ENCODE peak calls at places on chromosomes 2 and 18, in four cellular contexts. P is sigmoid colon, Y is ovary, V is breast epithelium. I is an unnamed sample.

GRCh38 chr2:215425021-215425782 is 10.7 kb downstream of the FN1 start:
- DNase-seq in Y (no peak), V (no peak), P (no peak), I (no peak)

GRCh38 chr2:153386481-153386891 is 92.1 kb downstream of the RPRM start:
- DNase-seq in P (no peak), V (no peak), Y (no peak), I (no peak)

GRCh38 chr18:8816805-8817204 is 111.4 kb downstream of the MTCL1 start:
- DNase-seq in V (no peak), P (no peak), Y (no peak), I (no peak)

GRCh38 chr2:126370208-126370607 is 285.8 kb upstream of the GYPC start:
- DNase-seq in V (no peak), Y (no peak), P (no peak), I (no peak)

GRCh38 chr18:12621737-12622306 is 36.1 kb downstream of the SPIRE1 start:
- DNase-seq in V (no peak), P (no peak), Y (no peak), I (no peak)

GRCh38 chr2:202609381-202610145 is 25.2 kb upstream of the FAM117B start:
- DNase-seq in Y (no peak), V (no peak), P (no peak), I (no peak)

GRCh38 chr2:18436408-18437077 is 123.9 kb downstream of the RDH14 start:
- DNase-seq in Y (no peak), P (no peak), V (no peak), I (no peak)

GRCh38 chr2:46315103-46315890 is 18.1 kb downstream of the EPAS1 start:
- DNase-seq in Y (peak; percentile 90), P (peak; percentile 95), V (peak; percentile 91), I (peak; percentile 90)

GRCh38 chr18:54742654-54743053 is 85.6 kb upstream of the RAB27B start:
- DNase-seq in P (peak; percentile 80), Y (peak; percentile 67), V (peak; percentile 38), I (no peak)

GRCh38 chr18:50131591-50131990 is 63.4 kb downstream of the MYO5B start:
- DNase-seq in V (no peak), P (no peak), Y (no peak), I (no peak)

GRCh38 chr2:214242797-214243196 is 168.1 kb upstream of the VWC2L start:
- DNase-seq in P (no peak), V (no peak), Y (no peak), I (no peak)

GRCh38 chr2:187466129-187466792 is 18.2 kb upstream of the CALCRL start:
- DNase-seq in P (no peak), V (no peak), Y (no peak), I (no peak)

GRCh38 chr2:8535821-8536685 is 145.8 kb upstream of the ID2 start:
- DNase-seq in V (no peak), P (peak; percentile 66), Y (no peak), I (peak; percentile 57)

GRCh38 chr2:239378021-239378917 is 22.6 kb downstream of the HDAC4 start:
- DNase-seq in Y (no peak), V (no peak), P (peak; percentile 64), I (peak; percentile 79)

GRCh38 chr2:42840141-42840540 is 47.8 kb upstream of the HAAO start:
- DNase-seq in Y (peak; percentile 15), V (no peak), P (no peak), I (peak; percentile 19)

GRCh38 chr18:75828379-75828778 is 400.9 kb upstream of the SMIM21 start:
- DNase-seq in Y (no peak), P (no peak), V (no peak), I (no peak)

GRCh38 chr2:113167115-113167932 is 6.4 kb upstream of the PSD4 start:
- DNase-seq in Y (no peak), V (no peak), P (no peak), I (no peak)
- TF ChIP-seq POLR2A in Y (no peak), V (no peak), P (no peak), I (no peak)

GRCh38 chr2:48512586-48512985 is 17.4 kb upstream of the STON1 start:
- DNase-seq in Y (no peak), V (no peak), P (no peak), I (no peak)

GRCh38 chr2:48508461-48509124 is 21.4 kb upstream of the STON1 start:
- DNase-seq in Y (no peak), P (no peak), V (no peak), I (no peak)

GRCh38 chr2:48510329-48510728 is 19.6 kb upstream of the STON1 start:
- DNase-seq in Y (no peak), P (no peak), V (no peak), I (no peak)

GRCh38 chr2:48514591-48514990 is 15.4 kb upstream of the STON1 start:
- DNase-seq in P (no peak), V (no peak), Y (peak; percentile 45), I (no peak)

DNA sequence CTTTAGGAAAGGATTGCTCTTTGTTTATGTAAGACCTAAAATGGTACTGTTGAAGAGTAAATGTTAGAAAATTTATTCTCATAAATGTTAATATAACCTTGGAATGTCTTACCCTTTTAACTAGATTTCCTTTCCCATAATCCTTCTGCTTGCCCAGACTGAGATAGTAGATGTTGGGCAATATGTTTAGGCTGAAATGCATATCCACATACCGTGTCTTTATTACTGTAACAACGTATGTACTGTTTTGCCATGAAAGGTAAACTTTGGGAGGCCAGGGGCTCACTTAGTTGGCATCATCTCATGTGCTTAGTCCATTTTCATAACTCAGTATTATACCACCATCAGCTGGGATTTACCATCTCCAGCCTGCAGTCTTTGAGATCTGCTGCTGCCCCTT is 17.9 kb upstream of the STON1 start:
- DNase-seq in V (no peak), Y (no peak), P (no peak), I (no peak)
- H3K36me3 ChIP-seq in V (peaks cover 3% of the 10 kb centered on the region), Y (no peaks in the 10 kb centered on the region), P (peaks cover 10% of the 10 kb centered on the region), I (peaks cover 47% of the 10 kb centered on the region)

GRCh38 chr2:37085731-37086147 is 1.4 kb downstream of the GPATCH11 start:
- DNase-seq in Y (no peak), P (no peak), V (no peak), I (no peak)

GRCh38 chr2:37084797-37085196 is 479 bp downstream of the GPATCH11 start:
- DNase-seq in Y (no peak), V (no peak), P (no peak), I (no peak)

GRCh38 chr2:37080674-37081073 is 3.5 kb downstream of the HEATR5B start:
- DNase-seq in P (no peak), Y (no peak), V (no peak), I (no peak)

GRCh38 chr2:37080231-37080630 is 3.9 kb downstream of the HEATR5B start:
- DNase-seq in Y (no peak), P (no peak), V (no peak), I (no peak)

GRCh38 chr2:37083873-37084792 is at the start of the genes GPATCH11 and HEATR5B:
- DNase-seq in V (peak; percentile 94), Y (peak; percentile 94), P (peak; percentile 97), I (peak; percentile 95)
- TF ChIP-seq POLR2A in V (no peak), Y (peak; percentile 11), P (peak; percentile 52), I (no peak)

GRCh38 chr2:10045561-10046355 is 2.4 kb downstream of the KLF11 start:
- DNase-seq in Y (peak; percentile 55), P (no peak), V (no peak), I (no peak)

GRCh38 chr2:10043906-10044601 is 704 bp downstream of the KLF11 start:
- DNase-seq in V (peak; percentile 97), Y (peak; percentile 98), P (peak; percentile 99), I (peak; percentile 99)

GRCh38 chr2:10046899-10047298 is 3.5 kb downstream of the KLF11 start:
- DNase-seq in P (no peak), Y (no peak), V (no peak), I (no peak)

GRCh38 chr2:10048501-10049171 is 5.3 kb downstream of the KLF11 start:
- DNase-seq in P (no peak), V (no peak), Y (peak; percentile 16), I (no peak)

GRCh38 chr2:10047616-10048500 is 4.5 kb downstream of the KLF11 start:
- DNase-seq in P (no peak), Y (no peak), V (no peak), I (no peak)
- H3K36me3 ChIP-seq in P (peaks cover 28% of the 10 kb centered on the region), Y (no peaks in the 10 kb centered on the region), V (no peaks in the 10 kb centered on the region), I (peaks cover 50% of the 10 kb centered on the region)

DNA sequence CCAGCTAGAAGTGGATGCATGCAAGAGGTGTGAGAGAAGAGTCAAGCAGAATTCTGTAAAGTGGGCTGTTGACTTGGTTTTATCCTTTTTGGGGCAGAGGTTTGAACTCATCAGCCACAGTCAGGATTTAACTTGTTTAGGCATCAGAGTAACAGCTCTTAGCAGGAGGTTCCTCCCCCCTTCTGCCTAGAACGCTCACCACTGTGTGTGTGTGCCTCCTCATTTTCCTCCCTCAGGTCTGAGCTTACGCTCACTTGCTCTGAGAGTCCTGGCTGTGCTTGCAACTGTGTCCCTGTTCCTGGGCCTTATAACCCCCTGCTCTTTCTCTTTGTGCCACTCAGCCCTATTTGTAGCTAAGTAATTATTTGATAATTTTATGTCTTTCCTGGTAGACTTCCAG is 167.9 kb downstream of the TMEM182 start:
- DNase-seq in Y (no peak), P (no peak), V (no peak), I (no peak)
- TF ChIP-seq POLR2A in Y (no peak), P (no peak), V (no peak), I (no peak)

GRCh38 chr2:26235089-26235488 is 9.3 kb downstream of the HADHA start:
- DNase-seq in P (no peak), Y (no peak), V (no peak), I (no peak)
- H3K36me3 ChIP-seq in P (peaks cover 72% of the 10 kb centered on the region), Y (no peaks in the 10 kb centered on the region), V (no peaks in the 10 kb centered on the region), I (peaks cover 78% of the 10 kb centered on the region)